ENCODE peak calls at places on chromosomes 6 and 20, in eight cellular contexts. X is ovary, C is epithelial cell of esophagus, L is esophagus squamous epithelium, Z is fibroblast of lung, W is upper lobe of left lung, F is mesothelial cell of epicardium, E is astrocyte of the spinal cord. R is an unnamed sample.

GRCh38 chr20:33922224-33922623 is 71.5 kb upstream of the RALY start:
- DNase-seq in Z (no peak), E (no peak), W (no peak), L (no peak), C (no peak), X (no peak), F (no peak), R (no peak)

GRCh38 chr6:46505693-46506512 is 14.7 kb upstream of the RCAN2 start:
- DNase-seq in C (no peak), L (no peak), F (no peak), W (no peak), X (no peak), Z (no peak), E (no peak), R (no peak)

GRCh38 chr6:5081955-5082354 is 3.2 kb upstream of the PPP1R3G start:
- DNase-seq in W (no peak), L (no peak), C (peak), F (no peak), E (peak), Z (no peak), X (no peak), R (no peak)

GRCh38 chr6:50187212-50188055 is 137.7 kb upstream of the DEFB112 start:
- DNase-seq in F (no peak), C (no peak), L (no peak), E (no peak), X (no peak), W (no peak), Z (no peak), R (no peak)

GRCh38 chr6:5302220-5302946 is 41.1 kb downstream of the FARS2 start:
- DNase-seq in C (no peak), Z (no peak), X (peak), E (peak), L (no peak), W (no peak), F (no peak), R (no peak)

GRCh38 chr6:52231411-52232127 is 12.7 kb downstream of the IL17F start:
- DNase-seq in X (no peak), C (no peak), L (no peak), W (no peak), F (no peak), Z (no peak), E (no peak), R (no peak)

GRCh38 chr6:33595001-33595846 is 15.1 kb upstream of the BAK1 start:
- DNase-seq in W (no peak), F (no peak), L (no peak), E (no peak), Z (peak), X (no peak), C (no peak), R (no peak)

GRCh38 chr6:35142578-35142977 is 1.4 kb upstream of the TCP11 start:
- DNase-seq in F (no peak), L (no peak), E (no peak), Z (peak), X (no peak), W (no peak), C (no peak), R (no peak)

GRCh38 chr6:146833157-146833556 is 234.4 kb downstream of the ADGB start:
- DNase-seq in L (no peak), C (no peak), Z (no peak), X (no peak), F (no peak), E (no peak), W (no peak), R (no peak)

GRCh38 chr6:77105091-77105490 is 358.2 kb downstream of the HTR1B start:
- DNase-seq in F (no peak), W (no peak), Z (no peak), E (no peak), L (no peak), C (no peak), X (no peak), R (no peak)

GRCh38 chr6:62669831-62670230 is 383.8 kb upstream of the KHDRBS2 start:
- DNase-seq in C (no peak), L (no peak), F (no peak), W (no peak), X (no peak), E (no peak), Z (no peak), R (no peak)

GRCh38 chr20:63766695-63767426 is 27.3 kb downstream of the SLC2A4RG start:
- DNase-seq in X (no peak), W (peak), C (no peak), E (no peak), F (no peak), Z (no peak), L (no peak), R (no peak)
- TF ChIP-seq CTCF in X (no peak), W (no peak), C (no peak), E (no peak), F (no peak), Z (no peak), L (no peak), R (no peak)

DNA sequence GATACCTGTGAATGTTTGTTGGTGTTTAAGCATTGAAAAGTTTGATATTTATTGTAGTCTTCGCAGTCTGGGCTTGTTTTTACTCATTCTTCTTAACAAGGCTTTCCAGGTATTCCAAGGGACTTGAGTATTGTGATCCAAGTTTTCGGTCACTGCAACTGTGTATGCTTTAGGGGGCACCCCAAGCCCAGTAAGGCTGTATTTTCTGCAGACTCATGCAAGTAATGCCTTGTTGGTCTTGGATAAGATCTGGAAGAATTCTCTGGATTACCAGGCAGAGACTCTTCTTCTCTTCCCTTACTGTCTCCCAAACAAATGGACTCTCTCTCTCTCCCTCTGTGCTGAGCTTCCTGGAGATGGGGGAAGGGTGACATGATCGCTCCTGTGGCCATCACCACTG is 82.1 kb downstream of the RFPL4B start:
- DNase-seq in L (no peak), F (no peak), X (no peak), W (no peak), C (peak), E (peak), Z (peak), R (no peak)
- TF ChIP-seq CTCF in L (no peak), F (no peak), X (no peak), W (no peak), C (no peak), E (peak), Z (peak), R (no peak)

GRCh38 chr6:12504325-12504966 is 212.1 kb upstream of the PHACTR1 start:
- DNase-seq in Z (no peak), X (no peak), F (no peak), E (no peak), W (no peak), L (no peak), C (peak), R (no peak)
- TF ChIP-seq CTCF in Z (peak), X (no peak), F (peak), E (peak), W (peak), L (peak), C (peak), R (peak)

GRCh38 chr6:111555041-111555440 is 50.6 kb downstream of the TRAF3IP2 start:
- DNase-seq in X (no peak), W (no peak), Z (peak), C (no peak), F (no peak), E (peak), L (no peak), R (no peak)
- TF ChIP-seq CTCF in X (no peak), W (no peak), Z (no peak), C (no peak), F (no peak), E (peak), L (no peak), R (no peak)

DNA sequence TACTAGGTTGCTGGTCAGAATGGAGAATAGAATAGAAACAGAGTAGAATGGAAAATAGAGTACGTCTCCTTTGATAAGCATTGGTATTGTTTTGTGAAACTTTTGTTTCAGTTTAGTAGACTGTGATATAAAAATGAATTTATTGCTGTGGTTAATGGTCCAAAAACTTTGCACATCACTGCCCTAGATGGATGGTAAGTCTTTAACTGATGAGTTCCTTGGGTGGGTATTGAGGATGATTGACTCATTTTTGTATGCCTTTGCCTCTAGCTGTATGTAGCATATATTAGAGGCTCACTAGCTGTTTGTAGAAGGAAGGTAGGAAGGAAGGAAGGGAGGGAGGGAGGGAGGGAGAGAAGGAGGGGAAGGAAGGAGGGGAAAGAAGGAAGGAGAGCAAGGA is 48.3 kb downstream of the ZDHHC14 start:
- DNase-seq in E (no peak), C (no peak), Z (no peak), F (no peak), W (no peak), X (no peak), L (no peak), R (no peak)
- TF ChIP-seq CTCF in E (no peak), C (no peak), Z (no peak), F (no peak), W (no peak), X (no peak), L (no peak), R (no peak)

R was measured in stomach.